ENCODE peak calls at places on chromosomes 3 and 15, in five cellular contexts. P is fibroblast of lung, J is tibial artery, R is heart right ventricle, Y is dorsolateral prefrontal cortex. H is an unnamed sample.

GRCh38 chr15:101320501-101321052 is 25.5 kb upstream of the SNRPA1 start:
- DNase-seq in P (peak; percentile 10), J (peak; percentile 40), R (no peak), Y (peak; percentile 34), H (no peak)

GRCh38 chr3:151630938-151631417 is 102.7 kb upstream of the AADACL2 start:
- DNase-seq in P (peak; percentile 83), J (no peak), R (peak; percentile 6), Y (no peak), H (no peak)

GRCh38 chr3:62373714-62374333 is 474 bp upstream of the FEZF2 start:
- DNase-seq in P (no peak), J (no peak), R (no peak), Y (peak; percentile 50), H (no peak)

GRCh38 chr3:37402351-37402750 is 228.0 kb upstream of the LRRFIP2 start:
- DNase-seq in P (no peak), J (no peak), R (no peak), Y (no peak), H (no peak)

GRCh38 chr3:148955544-148956346 is 35.6 kb upstream of the GYG1 start:
- DNase-seq in P (peak; percentile 95), J (peak; percentile 69), R (peak; percentile 72), Y (no peak), H (peak; percentile 88)

GRCh38 chr3:125381743-125382142 is 6.6 kb upstream of the ZNF148 start:
- DNase-seq in P (peak; percentile 63), J (no peak), R (no peak), Y (no peak), H (no peak)

GRCh38 chr3:188510366-188510765 is 356.4 kb downstream of the LPP start:
- DNase-seq in P (peak; percentile 95), J (no peak), R (no peak), Y (no peak), H (no peak)

GRCh38 chr3:99620976-99621375 is 17.4 kb upstream of the COL8A1 start:
- DNase-seq in P (no peak), J (no peak), R (no peak), Y (no peak), H (no peak)

GRCh38 chr3:189727898-189728297 is 96.7 kb downstream of the TP63 start:
- DNase-seq in P (peak; percentile 74), J (no peak), R (no peak), Y (no peak), H (no peak)

GRCh38 chr15:63362196-63362595 is 19.4 kb downstream of the CA12 start:
- DNase-seq in P (peak; percentile 57), J (no peak), R (peak; percentile 63), Y (no peak), H (no peak)

GRCh38 chr3:28940530-28940929 is 340.3 kb upstream of the RBMS3 start:
- DNase-seq in P (peak; percentile 98), J (peak; percentile 50), R (no peak), Y (no peak), H (no peak)

GRCh38 chr3:11716576-11717250 is 73.0 kb upstream of the VGLL4 start:
- DNase-seq in P (no peak), J (no peak), R (no peak), Y (no peak), H (no peak)

GRCh38 chr15:58058068-58058467 is 7.4 kb downstream of the ALDH1A2 start:
- DNase-seq in P (no peak), J (no peak), R (no peak), Y (no peak), H (no peak)

GRCh38 chr3:196117809-196118208 is 35.9 kb upstream of the TFRC start:
- DNase-seq in P (no peak), J (no peak), R (peak; percentile 20), Y (no peak), H (no peak)

GRCh38 chr15:88891540-88892254 is 3.6 kb downstream of the HAPLN3 start:
- DNase-seq in P (no peak), J (no peak), R (no peak), Y (no peak), H (no peak)

GRCh38 chr15:69881760-69882159 is 216.0 kb downstream of the TLE3 start:
- DNase-seq in P (no peak), J (no peak), R (no peak), Y (peak; percentile 49), H (no peak)

GRCh38 chr3:151660890-151661289 is 72.8 kb upstream of the AADACL2 start:
- DNase-seq in P (no peak), J (no peak), R (no peak), Y (no peak), H (no peak)

GRCh38 chr3:134374791-134375541 is 719 bp upstream of the AMOTL2 start:
- DNase-seq in P (no peak), J (peak; percentile 28), R (peak; percentile 74), Y (no peak), H (peak; percentile 76)

GRCh38 chr3:57434041-57434440 is 110.1 kb downstream of the DNAH12 start:
- DNase-seq in P (peak; percentile 33), J (no peak), R (no peak), Y (no peak), H (no peak)

DNA sequence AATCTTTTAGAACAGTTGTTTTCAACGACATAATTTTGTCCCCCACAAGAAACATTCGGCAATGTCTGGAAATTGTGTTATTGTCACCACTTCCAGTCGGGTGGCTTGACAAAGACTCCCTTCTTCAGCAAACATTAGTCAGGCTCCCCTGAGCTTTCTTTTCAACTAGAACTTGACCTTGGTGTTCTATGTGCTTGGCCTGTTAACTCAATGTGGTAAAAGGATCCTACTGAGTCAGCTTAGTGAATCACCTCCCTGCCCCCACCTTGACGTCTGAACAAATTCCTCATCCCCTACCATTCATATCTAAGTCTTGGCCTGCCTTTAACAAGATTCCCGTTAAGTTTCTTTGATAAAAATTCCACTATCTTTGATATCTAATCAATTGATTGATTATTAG is 465.0 kb upstream of the ROBO1 start:
- DNase-seq in P (peak; percentile 96), J (no peak), R (no peak), Y (no peak), H (no peak)
- H3K27me3 ChIP-seq in P (no peaks in the 10 kb centered on the region), J (no peaks in the 10 kb centered on the region), R (no peaks in the 10 kb centered on the region), Y (no peaks in the 10 kb centered on the region), H (no peaks in the 10 kb centered on the region)

GRCh38 chr3:139676634-139677197 is 1.1 kb downstream of the NMNAT3 start:
- DNase-seq in P (no peak), J (no peak), R (no peak), Y (no peak), H (no peak)

GRCh38 chr3:139675327-139675726 is 2.4 kb downstream of the NMNAT3 start:
- DNase-seq in P (no peak), J (no peak), R (no peak), Y (no peak), H (no peak)

GRCh38 chr3:139679218-139679617 is 1.4 kb upstream of the NMNAT3 start:
- DNase-seq in P (no peak), J (no peak), R (no peak), Y (no peak), H (no peak)

GRCh38 chr3:139674585-139675260 is 3.0 kb downstream of the NMNAT3 start:
- DNase-seq in P (peak; percentile 20), J (no peak), R (no peak), Y (no peak), H (no peak)

GRCh38 chr3:139677341-139678155 is at the start of gene NMNAT3:
- DNase-seq in P (peak; percentile 56), J (peak; percentile 81), R (peak; percentile 83), Y (peak; percentile 79), H (peak; percentile 79)
- TF ChIP-seq CTCF in P (no peak), J (no peak), R (no peak), Y (no peak), H (no peak)

GRCh38 chr3:31836397-31837075 is 144.5 kb downstream of the OSBPL10 start:
- DNase-seq in P (no peak), J (no peak), R (no peak), Y (no peak), H (no peak)

GRCh38 chr3:31839144-31839917 is 141.7 kb downstream of the OSBPL10 start:
- DNase-seq in P (no peak), J (no peak), R (no peak), Y (no peak), H (no peak)

GRCh38 chr3:31841515-31841914 is 139.5 kb downstream of the OSBPL10 start:
- DNase-seq in P (no peak), J (no peak), R (no peak), Y (no peak), H (no peak)

DNA sequence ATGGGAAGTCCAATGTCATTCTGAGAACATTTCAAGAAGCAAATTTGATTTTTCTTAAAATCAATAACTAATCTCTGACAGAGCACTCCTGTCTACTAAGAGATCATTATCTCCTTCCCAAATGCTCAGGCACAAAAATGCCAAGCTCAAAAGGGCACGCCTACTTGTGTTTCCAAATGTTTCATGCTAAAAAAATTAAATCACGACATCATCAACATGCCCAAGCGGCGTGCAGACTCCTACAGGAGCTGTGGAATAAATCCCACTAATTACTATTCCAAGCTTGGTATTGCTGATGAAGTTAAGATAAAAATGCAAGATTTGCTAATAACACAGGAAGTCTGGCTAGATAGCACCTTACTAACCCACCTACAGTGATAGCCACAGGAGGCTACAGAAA is 140.8 kb downstream of the OSBPL10 start:
- DNase-seq in P (peak; percentile 13), J (no peak), R (no peak), Y (no peak), H (no peak)
- H3K27ac ChIP-seq in P (no peak overlapping the region), J (no peak overlapping the region), R (no peak overlapping the region), Y (no peak overlapping the region), H (no peak overlapping the region)

GRCh38 chr3:128996741-128997140 is 2.9 kb upstream of the CFAP92 start:
- DNase-seq in P (no peak), J (no peak), R (no peak), Y (no peak), H (no peak)
- H3K27me3 ChIP-seq in P (peaks cover 48% of the 10 kb centered on the region), J (no peaks in the 10 kb centered on the region), R (no peaks in the 10 kb centered on the region), Y (peaks cover 13% of the 10 kb centered on the region), H (no peaks in the 10 kb centered on the region)

GRCh38 chr3:64685800-64686445 is 1.9 kb downstream of the ADAMTS9 start:
- DNase-seq in P (peak; percentile 93), J (peak; percentile 86), R (peak; percentile 97), Y (peak; percentile 81), H (peak; percentile 97)
- TF ChIP-seq CTCF in P (peak; percentile 45), J (no peak), R (peak; percentile 57), Y (peak; percentile 55), H (peak; percentile 62)

GRCh38 chr15:72169236-72169920 is 28.2 kb downstream of the GRAMD2A start:
- DNase-seq in P (no peak), J (no peak), R (no peak), Y (no peak), H (no peak)

GRCh38 chr15:72168833-72169232 is 28.8 kb downstream of the GRAMD2A start:
- DNase-seq in P (no peak), J (no peak), R (no peak), Y (no peak), H (no peak)

GRCh38 chr15:72168131-72168825 is 29.3 kb downstream of the GRAMD2A start:
- DNase-seq in P (peak; percentile 54), J (no peak), R (no peak), Y (no peak), H (no peak)

GRCh38 chr15:72170691-72171090 is 26.9 kb downstream of the GRAMD2A start:
- DNase-seq in P (no peak), J (no peak), R (no peak), Y (peak; percentile 8), H (no peak)

GRCh38 chr15:72169921-72170611 is 27.5 kb downstream of the GRAMD2A start:
- DNase-seq in P (no peak), J (no peak), R (no peak), Y (no peak), H (no peak)
- H3K27ac ChIP-seq in P (no peak overlapping the region), J (no peak overlapping the region), R (no peak overlapping the region), Y (no peak overlapping the region), H (no peak overlapping the region)

GRCh38 chr3:160224256-160224655 is 966 bp upstream of the C3orf80 start:
- DNase-seq in P (no peak), J (no peak), R (no peak), Y (no peak), H (no peak)
- H3K27me3 ChIP-seq in P (peaks cover 24% of the 10 kb centered on the region), J (no peaks in the 10 kb centered on the region), R (peaks cover 9% of the 10 kb centered on the region), Y (no peaks in the 10 kb centered on the region), H (peaks cover 13% of the 10 kb centered on the region)

GRCh38 chr15:78299302-78300102 is at the start of gene SKIC8:
- DNase-seq in P (peak; percentile 91), J (peak; percentile 88), R (peak; percentile 92), Y (peak; percentile 86), H (peak; percentile 93)
- TF ChIP-seq CTCF in P (no peak), J (no peak), R (no peak), Y (no peak), H (peak; percentile 22)

H was measured in uterus.